ENCODE peak calls at places on chromosomes 3 and 15, in four cellular contexts. J is right atrium auricular region, K is AG04450, S is prostate gland. N is an unnamed sample.

GRCh38 chr3:175951047-175951694 is 1092.0 kb downstream of the NAALADL2 start:
- DNase-seq in J (no peak), K (peak), S (no peak), N (no peak)

GRCh38 chr3:132399054-132399929 is 18.0 kb upstream of the DNAJC13 start:
- DNase-seq in J (no peak), K (peak), S (peak), N (no peak)

GRCh38 chr3:156477306-156477705 is 77.6 kb downstream of the SSR3 start:
- DNase-seq in J (no peak), K (peak), S (no peak), N (peak)

GRCh38 chr3:12579919-12580318 is 23.0 kb downstream of the MKRN2 start:
- DNase-seq in J (no peak), K (no peak), S (no peak), N (peak)

GRCh38 chr15:100284191-100284590 is 57.6 kb downstream of the ADAMTS17 start:
- DNase-seq in J (no peak), K (no peak), S (no peak), N (no peak)

GRCh38 chr3:127671523-127672428 is 976 bp upstream of the ABTB1 start:
- DNase-seq in J (no peak), K (no peak), S (no peak), N (no peak)

GRCh38 chr15:78944202-78944625 is 632 bp downstream of the CTSH start:
- DNase-seq in J (no peak), K (no peak), S (no peak), N (no peak)

GRCh38 chr3:125512135-125512920 is 7.7 kb downstream of the SNX4 start:
- DNase-seq in J (no peak), K (peak), S (no peak), N (no peak)

GRCh38 chr15:96358006-96358794 is 27.7 kb downstream of the NR2F2 start:
- DNase-seq in J (no peak), K (no peak), S (no peak), N (no peak)

GRCh38 chr3:148883163-148883562 is 18.1 kb downstream of the CPA3 start:
- DNase-seq in J (no peak), K (no peak), S (no peak), N (no peak)

GRCh38 chr3:140219161-140219745 is 284.3 kb downstream of the CLSTN2 start:
- DNase-seq in J (no peak), K (no peak), S (no peak), N (no peak)

GRCh38 chr3:48356419-48356818 is 15.6 kb upstream of the FBXW12 start:
- DNase-seq in J (no peak), K (no peak), S (peak), N (no peak)

GRCh38 chr15:24898715-24899278 is 56.0 kb upstream of the SNRPN start:
- DNase-seq in J (no peak), K (no peak), S (no peak), N (no peak)

GRCh38 chr3:170499562-170500156 is 81.0 kb downstream of the CLDN11 start:
- DNase-seq in J (no peak), K (peak), S (no peak), N (peak)

GRCh38 chr15:63872759-63873510 is 39.2 kb upstream of the HERC1 start:
- DNase-seq in J (no peak), K (no peak), S (no peak), N (no peak)

GRCh38 chr3:146747051-146747450 is 141.9 kb upstream of the PLSCR5 start:
- DNase-seq in J (no peak), K (no peak), S (no peak), N (no peak)

GRCh38 chr3:146746190-146746589 is 141.0 kb upstream of the PLSCR5 start:
- DNase-seq in J (no peak), K (peak), S (no peak), N (no peak)

GRCh38 chr3:146750196-146750595 is 145.1 kb upstream of the PLSCR5 start:
- DNase-seq in J (no peak), K (no peak), S (no peak), N (no peak)

GRCh38 chr3:146747928-146748327 is 142.8 kb upstream of the PLSCR5 start:
- DNase-seq in J (no peak), K (peak), S (no peak), N (peak)
- TF ChIP-seq CTCF in J (no peak), K (peak), S (peak), N (peak)

DNA sequence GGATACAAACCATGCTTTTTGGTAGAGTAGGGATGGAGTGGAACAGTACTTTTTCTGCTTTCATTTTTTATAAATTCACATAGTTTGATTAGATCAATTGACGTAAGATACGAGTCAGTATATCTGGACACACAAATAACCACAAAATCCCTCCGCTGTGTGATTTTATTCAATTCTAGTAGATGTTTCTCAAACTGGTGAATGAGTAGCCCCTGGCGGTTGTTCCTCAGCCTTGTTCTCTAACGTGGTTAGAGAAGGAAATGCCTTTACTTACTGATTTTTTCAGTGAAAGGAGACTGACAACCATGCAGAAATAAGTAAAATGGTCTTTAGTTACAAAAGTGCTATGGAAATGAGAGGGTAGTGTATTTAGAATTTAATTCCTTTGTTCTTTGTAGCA is 161.0 kb downstream of the TCF12 start:
- DNase-seq in J (no peak), K (no peak), S (no peak), N (no peak)
- TF ChIP-seq CTCF in J (no peak), K (no peak), S (no peak), N (no peak)

GRCh38 chr3:122560680-122561079 is 3.4 kb downstream of the PARP9 start:
- DNase-seq in J (no peak), K (no peak), S (peak), N (no peak)
- TF ChIP-seq CTCF in J (peak), K (peak), S (peak), N (peak)

GRCh38 chr15:27219636-27220035 is 248.7 kb downstream of the GABRG3 start:
- DNase-seq in J (peak), K (no peak), S (no peak), N (no peak)
- TF ChIP-seq CTCF in J (no peak), K (no peak), S (no peak), N (no peak)

N was measured in AG09319.